ENCODE peak calls at places on chromosomes 16 and 17, in four cellular contexts. H is left lung; Y is endodermal cell; U is activated T-cell treated with anti-CD3 and anti-CD28 coated beads, Interleukin-2, amount 50 U/mL, for 72 hours. Q is an unnamed sample.

GRCh38 chr16:10616395-10616743 is 36.0 kb upstream of the EMP2 start:
- DNase-seq in Y (no peak), U (no peak), H (no peak), Q (no peak)

GRCh38 chr16:56102159-56102798 is 89.0 kb upstream of the GNAO1 start:
- DNase-seq in U (no peak), H (no peak), Y (no peak), Q (peak)

GRCh38 chr17:10210151-10210574 is 11.8 kb upstream of the GAS7 start:
- DNase-seq in Y (peak), U (no peak), H (no peak), Q (no peak)

GRCh38 chr17:8176197-8176940 is at the start of gene TMEM107:
- DNase-seq in Y (peak), U (peak), H (peak), Q (peak)

GRCh38 chr17:45052052-45052772 is 780 bp upstream of the DCAKD start:
- DNase-seq in Y (peak), H (peak), U (peak), Q (peak)

GRCh38 chr17:78476973-78477372 is 98.5 kb downstream of the PGS1 start:
- DNase-seq in U (no peak), H (peak), Y (no peak), Q (no peak)

GRCh38 chr17:34299017-34299416 is 13.5 kb downstream of the CCL11 start:
- DNase-seq in U (no peak), Y (no peak), H (no peak), Q (no peak)

GRCh38 chr17:45868276-45868675 is 23.6 kb downstream of the SPPL2C start:
- DNase-seq in U (no peak), H (no peak), Y (no peak), Q (no peak)

GRCh38 chr17:35597604-35598003 is 10.5 kb downstream of the AP2B1 start:
- DNase-seq in U (no peak), H (no peak), Y (no peak), Q (no peak)

GRCh38 chr17:41777579-41778188 is 8.8 kb downstream of the JUP start:
- DNase-seq in U (no peak), H (no peak), Y (no peak), Q (peak)

GRCh38 chr17:7258731-7259554 is 3.3 kb downstream of the CLDN7 start:
- DNase-seq in Y (no peak), H (no peak), U (no peak), Q (no peak)

GRCh38 chr17:45366049-45366448 is 49.2 kb upstream of the MAP3K14 start:
- DNase-seq in U (no peak), H (no peak), Y (peak), Q (peak)

GRCh38 chr17:7393613-7394451 is 493 bp downstream of the PLSCR3 start:
- DNase-seq in U (peak), H (peak), Y (peak), Q (no peak)

GRCh38 chr17:62062313-62062712 is 2.8 kb downstream of the MED13 start:
- DNase-seq in Y (no peak), H (no peak), U (no peak), Q (no peak)

GRCh38 chr17:144936-145670 is 7.7 kb downstream of the SCGB1C2 start:
- DNase-seq in Y (no peak), U (no peak), H (no peak), Q (peak)

GRCh38 chr16:13148836-13149235 is 247.4 kb downstream of the SHISA9 start:
- DNase-seq in H (no peak), U (no peak), Y (no peak), Q (no peak)

GRCh38 chr16:64313726-64314125 is 808.1 kb downstream of the CDH11 start:
- DNase-seq in U (no peak), H (no peak), Y (no peak), Q (no peak)

GRCh38 chr17:64622931-64623654 is 39.0 kb downstream of the SMURF2 start:
- DNase-seq in H (no peak), Y (no peak), U (no peak), Q (no peak)

GRCh38 chr16:20344630-20345029 is 7.9 kb downstream of the UMOD start:
- DNase-seq in Y (no peak), H (no peak), U (no peak), Q (no peak)

GRCh38 chr16:53745126-53745525 is 41.2 kb downstream of the FTO start:
- DNase-seq in Y (no peak), U (no peak), H (no peak), Q (peak)

GRCh38 chr17:50853015-50853615 is 13.0 kb downstream of the TOB1 start:
- DNase-seq in Y (peak), H (no peak), U (no peak), Q (no peak)

GRCh38 chr17:10790491-10791401 is 13.2 kb downstream of the TMEM238L start:
- DNase-seq in Y (no peak), H (no peak), U (no peak), Q (peak)

GRCh38 chr16:53913082-53913870 is 209.3 kb downstream of the FTO start:
- DNase-seq in U (peak), Y (no peak), H (no peak), Q (peak)